ENCODE peak calls at places on chromosome 1, in nine cellular contexts. S is activated CD4-positive, alpha-beta T cell treated with anti-CD3 and anti-CD28 coated beads, Interleukin-2, amount 10 ng/mL, durations not matched to agents 7 days and 5 days; Y is head of caudate nucleus; J is CD8-positive, alpha-beta T cell; O is left ventricle myocardium superior; M is stimulated activated CD4-positive, alpha-beta T cell treated with anti-CD3 and anti-CD28 coated beads, Interleukin-1b, Interleukin-23, amount 100 ng/mL, for 4 hours; B is choroid plexus epithelial cell; H is EL; P is activated naive CD8-positive, alpha-beta T cell treated with anti-CD3 and anti-CD28 coated beads, Interleukin-2, amount 50 U/mL, for 24 hours. T is an unnamed sample.

GRCh38 chr1:198015317-198015716 is 98.1 kb downstream of the LHX9 start:
- DNase-seq in S (no peak), Y (no peak), J (no peak), O (no peak), M (no peak), B (no peak), H (no peak), P (no peak), T (no peak)

GRCh38 chr1:15252547-15252835 is 5.5 kb downstream of the FHAD1 start:
- DNase-seq in S (no peak), Y (no peak), J (no peak), O (no peak), M (no peak), B (no peak), H (no peak), P (no peak), T (no peak)

GRCh38 chr1:51927029-51927428 is 48.5 kb upstream of the NRDC start:
- DNase-seq in S (no peak), Y (no peak), J (no peak), O (no peak), M (no peak), B (no peak), H (peak), P (no peak), T (no peak)

GRCh38 chr1:112888630-112889029 is 67.4 kb downstream of the SLC16A1 start:
- DNase-seq in S (no peak), Y (no peak), J (no peak), O (no peak), M (no peak), B (no peak), H (no peak), P (no peak), T (no peak)

GRCh38 chr1:61428146-61428545 is 296.8 kb downstream of the TM2D1 start:
- DNase-seq in S (no peak), Y (no peak), J (no peak), O (no peak), M (no peak), B (no peak), H (peak), P (no peak), T (no peak)

GRCh38 chr1:94039514-94039870 is 81.5 kb downstream of the ABCA4 start:
- DNase-seq in S (peak), Y (peak), J (peak), O (peak), M (peak), B (peak), H (peak), P (peak), T (peak)

GRCh38 chr1:19395678-19396192 is 83.6 kb downstream of the SLC66A1 start:
- DNase-seq in S (no peak), Y (no peak), J (no peak), O (no peak), M (no peak), B (peak), H (peak), P (no peak), T (no peak)

GRCh38 chr1:117615474-117615873 is 9.6 kb downstream of the TENT5C start:
- DNase-seq in S (no peak), Y (no peak), J (peak), O (no peak), M (no peak), B (no peak), H (no peak), P (peak), T (no peak)

GRCh38 chr1:35936828-35937227 is 5.9 kb downstream of the AGO3 start:
- DNase-seq in S (no peak), Y (no peak), J (no peak), O (no peak), M (no peak), B (peak), H (no peak), P (no peak), T (no peak)

GRCh38 chr1:227899820-227900449 is 47.8 kb downstream of the WNT9A start:
- DNase-seq in S (no peak), Y (peak), J (no peak), O (peak), M (no peak), B (no peak), H (no peak), P (no peak), T (no peak)

GRCh38 chr1:63951076-63951946 is 177.5 kb downstream of the ROR1 start:
- DNase-seq in S (no peak), Y (no peak), J (no peak), O (no peak), M (no peak), B (peak), H (no peak), P (no peak), T (no peak)

GRCh38 chr1:231631717-231632116 is 5.1 kb downstream of the DISC1 start:
- DNase-seq in S (no peak), Y (no peak), J (no peak), O (no peak), M (no peak), B (no peak), H (peak), P (no peak), T (no peak)

GRCh38 chr1:85991261-85991660 is 165.3 kb downstream of the COL24A1 start:
- DNase-seq in S (no peak), Y (no peak), J (no peak), O (no peak), M (no peak), B (no peak), H (no peak), P (no peak), T (no peak)

GRCh38 chr1:234529661-234530237 is 50.8 kb upstream of the TARBP1 start:
- DNase-seq in S (no peak), Y (no peak), J (no peak), O (no peak), M (no peak), B (no peak), H (peak), P (no peak), T (no peak)

GRCh38 chr1:153432874-153433681 is 16.8 kb downstream of the S100A7A start:
- DNase-seq in S (no peak), Y (no peak), J (no peak), O (no peak), M (no peak), B (no peak), H (no peak), P (no peak), T (no peak)

GRCh38 chr1:47756006-47756405 is 241.2 kb downstream of the TRABD2B start:
- DNase-seq in S (no peak), Y (no peak), J (no peak), O (no peak), M (no peak), B (peak), H (no peak), P (no peak), T (no peak)

GRCh38 chr1:222466150-222466865 is 81.6 kb downstream of the HHIPL2 start:
- DNase-seq in S (no peak), Y (no peak), J (no peak), O (no peak), M (no peak), B (no peak), H (no peak), P (no peak), T (no peak)

GRCh38 chr1:228098323-228098931 is 4.7 kb downstream of the C1orf35 start:
- DNase-seq in S (no peak), Y (no peak), J (no peak), O (no peak), M (no peak), B (no peak), H (no peak), P (peak), T (no peak)

GRCh38 chr1:113940365-113941244 is 11.5 kb downstream of the HIPK1 start:
- DNase-seq in S (peak), Y (no peak), J (peak), O (no peak), M (no peak), B (peak), H (no peak), P (peak), T (no peak)

GRCh38 chr1:205344010-205344808 is 12.5 kb downstream of the KLHDC8A start:
- DNase-seq in S (peak), Y (peak), J (peak), O (peak), M (peak), B (no peak), H (no peak), P (peak), T (no peak)

GRCh38 chr1:40530735-40531380 is 579 bp upstream of the ZNF684 start:
- DNase-seq in S (peak), Y (no peak), J (no peak), O (no peak), M (no peak), B (peak), H (no peak), P (no peak), T (no peak)

GRCh38 chr1:157695417-157695816 is 5.2 kb downstream of the FCRL3 start:
- DNase-seq in S (no peak), Y (no peak), J (no peak), O (no peak), M (no peak), B (no peak), H (no peak), P (no peak), T (no peak)

GRCh38 chr1:226891846-226892533 is 21.6 kb downstream of the PSEN2 start:
- DNase-seq in S (no peak), Y (peak), J (no peak), O (peak), M (no peak), B (peak), H (peak), P (no peak), T (no peak)

GRCh38 chr1:150487763-150488115 is 520 bp downstream of the TARS2 start:
- DNase-seq in S (no peak), Y (no peak), J (peak), O (peak), M (no peak), B (no peak), H (no peak), P (no peak), T (no peak)

GRCh38 chr1:55706397-55706796 is 491.2 kb upstream of the USP24 start:
- DNase-seq in S (no peak), Y (no peak), J (no peak), O (no peak), M (no peak), B (no peak), H (no peak), P (no peak), T (no peak)

GRCh38 chr1:227131193-227131592 is 187.1 kb downstream of the CDC42BPA start:
- DNase-seq in S (no peak), Y (no peak), J (no peak), O (no peak), M (no peak), B (peak), H (peak), P (no peak), T (no peak)

GRCh38 chr1:47219590-47220220 is 12.3 kb downstream of the TAL1 start:
- DNase-seq in S (no peak), Y (no peak), J (no peak), O (no peak), M (no peak), B (no peak), H (no peak), P (no peak), T (no peak)

GRCh38 chr1:183908095-183908494 is 103.2 kb downstream of the RGL1 start:
- DNase-seq in S (no peak), Y (no peak), J (no peak), O (no peak), M (no peak), B (no peak), H (no peak), P (no peak), T (no peak)

GRCh38 chr1:14889937-14890440 is 263.6 kb upstream of the TMEM51 start:
- DNase-seq in S (no peak), Y (no peak), J (no peak), O (no peak), M (no peak), B (no peak), H (no peak), P (no peak), T (no peak)

GRCh38 chr1:35763211-35763610 is 6.6 kb downstream of the CLSPN start:
- DNase-seq in S (no peak), Y (no peak), J (no peak), O (no peak), M (no peak), B (peak), H (no peak), P (no peak), T (no peak)

GRCh38 chr1:203271018-203271743 is 34.1 kb upstream of the BTG2 start:
- DNase-seq in S (peak), Y (peak), J (peak), O (no peak), M (no peak), B (peak), H (peak), P (no peak), T (peak)

GRCh38 chr1:41330588-41331545 is 30.4 kb upstream of the FOXO6 start:
- DNase-seq in S (no peak), Y (no peak), J (no peak), O (no peak), M (no peak), B (no peak), H (no peak), P (no peak), T (no peak)